ENCODE peak calls at places on chromosomes 3 and 15, in nine cellular contexts. One of them, this sample, is unnamed.

GRCh38 chr3:24344784-24345439 is 149.7 kb downstream of the THRB start:
- DNase-seq in dorsolateral prefrontal cortex: no peak
- DNase-seq in astrocyte of the cerebellum: peak; percentile 44
- DNase-seq in A549: no peak
- DNase-seq in glutamatergic neuron: no peak
- DNase-seq in fibroblast of the aortic adventitia: peak; percentile 40
- DNase-seq in transverse colon: no peak
- DNase-seq in CD14-positive monocyte: no peak
- DNase-seq in tibial nerve: no peak
- DNase-seq in this sample: no peak

GRCh38 chr3:45020534-45020933 is 5.6 kb upstream of the CLEC3B start:
- DNase-seq in CD14-positive monocyte: no peak
- DNase-seq in glutamatergic neuron: no peak
- DNase-seq in transverse colon: no peak
- DNase-seq in astrocyte of the cerebellum: no peak
- DNase-seq in fibroblast of the aortic adventitia: no peak
- DNase-seq in dorsolateral prefrontal cortex: no peak
- DNase-seq in A549: no peak
- DNase-seq in tibial nerve: no peak
- DNase-seq in this sample: no peak

GRCh38 chr15:62920569-62921502 is 121.7 kb upstream of the TPM1 start:
- DNase-seq in fibroblast of the aortic adventitia: peak; percentile 85
- DNase-seq in transverse colon: no peak
- DNase-seq in tibial nerve: peak; percentile 87
- DNase-seq in CD14-positive monocyte: no peak
- DNase-seq in A549: no peak
- DNase-seq in dorsolateral prefrontal cortex: no peak
- DNase-seq in astrocyte of the cerebellum: peak; percentile 68
- DNase-seq in glutamatergic neuron: no peak
- DNase-seq in this sample: peak; percentile 79

GRCh38 chr3:150255416-150255815 is 152.7 kb upstream of the TSC22D2 start:
- DNase-seq in dorsolateral prefrontal cortex: peak; percentile 32
- DNase-seq in glutamatergic neuron: no peak
- DNase-seq in astrocyte of the cerebellum: no peak
- DNase-seq in tibial nerve: no peak
- DNase-seq in fibroblast of the aortic adventitia: no peak
- DNase-seq in CD14-positive monocyte: no peak
- DNase-seq in transverse colon: no peak
- DNase-seq in A549: no peak
- DNase-seq in this sample: no peak

GRCh38 chr3:106183762-106184391 is 315.1 kb upstream of the CBLB start:
- DNase-seq in transverse colon: no peak
- DNase-seq in tibial nerve: no peak
- DNase-seq in A549: peak; percentile 6
- DNase-seq in astrocyte of the cerebellum: peak; percentile 57
- DNase-seq in dorsolateral prefrontal cortex: no peak
- DNase-seq in CD14-positive monocyte: no peak
- DNase-seq in glutamatergic neuron: no peak
- DNase-seq in fibroblast of the aortic adventitia: peak; percentile 86
- DNase-seq in this sample: peak; percentile 83

GRCh38 chr3:25589104-25589782 is 75.5 kb downstream of the TOP2B start:
- DNase-seq in transverse colon: no peak
- DNase-seq in tibial nerve: no peak
- DNase-seq in astrocyte of the cerebellum: no peak
- DNase-seq in A549: peak; percentile 29
- DNase-seq in dorsolateral prefrontal cortex: no peak
- DNase-seq in CD14-positive monocyte: no peak
- DNase-seq in fibroblast of the aortic adventitia: no peak
- DNase-seq in glutamatergic neuron: no peak
- DNase-seq in this sample: no peak

GRCh38 chr15:74519311-74519710 is 21.7 kb upstream of the ARID3B start:
- DNase-seq in fibroblast of the aortic adventitia: peak; percentile 89
- DNase-seq in astrocyte of the cerebellum: no peak
- DNase-seq in A549: no peak
- DNase-seq in dorsolateral prefrontal cortex: no peak
- DNase-seq in tibial nerve: no peak
- DNase-seq in transverse colon: no peak
- DNase-seq in CD14-positive monocyte: no peak
- DNase-seq in glutamatergic neuron: no peak
- DNase-seq in this sample: peak; percentile 7

GRCh38 chr3:177460100-177460499 is 262.8 kb upstream of the TBL1XR1 start:
- DNase-seq in CD14-positive monocyte: no peak
- DNase-seq in A549: no peak
- DNase-seq in tibial nerve: no peak
- DNase-seq in astrocyte of the cerebellum: no peak
- DNase-seq in fibroblast of the aortic adventitia: no peak
- DNase-seq in dorsolateral prefrontal cortex: no peak
- DNase-seq in glutamatergic neuron: no peak
- DNase-seq in transverse colon: no peak
- DNase-seq in this sample: no peak

GRCh38 chr15:100247228-100248225 is 94.2 kb downstream of the ADAMTS17 start:
- DNase-seq in fibroblast of the aortic adventitia: no peak
- DNase-seq in astrocyte of the cerebellum: no peak
- DNase-seq in CD14-positive monocyte: no peak
- DNase-seq in dorsolateral prefrontal cortex: no peak
- DNase-seq in A549: no peak
- DNase-seq in glutamatergic neuron: no peak
- DNase-seq in tibial nerve: no peak
- DNase-seq in transverse colon: no peak
- DNase-seq in this sample: no peak

GRCh38 chr15:57245130-57245529 is 131.2 kb upstream of the CGNL1 start:
- DNase-seq in A549: no peak
- DNase-seq in tibial nerve: no peak
- DNase-seq in CD14-positive monocyte: no peak
- DNase-seq in dorsolateral prefrontal cortex: no peak
- DNase-seq in fibroblast of the aortic adventitia: peak; percentile 26
- DNase-seq in glutamatergic neuron: no peak
- DNase-seq in astrocyte of the cerebellum: no peak
- DNase-seq in transverse colon: no peak
- DNase-seq in this sample: no peak

GRCh38 chr3:58528629-58529028 is 8.4 kb downstream of the ACOX2 start:
- DNase-seq in fibroblast of the aortic adventitia: peak; percentile 37
- DNase-seq in CD14-positive monocyte: no peak
- DNase-seq in transverse colon: peak; percentile 64
- DNase-seq in astrocyte of the cerebellum: peak; percentile 42
- DNase-seq in A549: no peak
- DNase-seq in tibial nerve: no peak
- DNase-seq in glutamatergic neuron: no peak
- DNase-seq in dorsolateral prefrontal cortex: no peak
- DNase-seq in this sample: no peak

GRCh38 chr3:123314409-123315270 is 112.9 kb downstream of the SEC22A start:
- DNase-seq in transverse colon: no peak
- DNase-seq in tibial nerve: no peak
- DNase-seq in dorsolateral prefrontal cortex: no peak
- DNase-seq in glutamatergic neuron: no peak
- DNase-seq in astrocyte of the cerebellum: no peak
- DNase-seq in fibroblast of the aortic adventitia: no peak
- DNase-seq in A549: no peak
- DNase-seq in CD14-positive monocyte: no peak
- DNase-seq in this sample: no peak

GRCh38 chr3:69081583-69082262 is 1.6 kb upstream of the UBA3 start:
- DNase-seq in fibroblast of the aortic adventitia: no peak
- DNase-seq in glutamatergic neuron: no peak
- DNase-seq in A549: peak; percentile 43
- DNase-seq in CD14-positive monocyte: no peak
- DNase-seq in tibial nerve: no peak
- DNase-seq in astrocyte of the cerebellum: no peak
- DNase-seq in dorsolateral prefrontal cortex: no peak
- DNase-seq in transverse colon: no peak
- DNase-seq in this sample: no peak

GRCh38 chr3:38698061-38698460 is 48.6 kb upstream of the SCN5A start:
- DNase-seq in tibial nerve: no peak
- DNase-seq in glutamatergic neuron: no peak
- DNase-seq in A549: no peak
- DNase-seq in transverse colon: no peak
- DNase-seq in astrocyte of the cerebellum: no peak
- DNase-seq in CD14-positive monocyte: no peak
- DNase-seq in dorsolateral prefrontal cortex: no peak
- DNase-seq in fibroblast of the aortic adventitia: no peak
- DNase-seq in this sample: no peak

GRCh38 chr15:27124287-27124830 is 153.4 kb downstream of the GABRG3 start:
- DNase-seq in transverse colon: no peak
- DNase-seq in fibroblast of the aortic adventitia: peak; percentile 25
- DNase-seq in CD14-positive monocyte: no peak
- DNase-seq in astrocyte of the cerebellum: no peak
- DNase-seq in A549: no peak
- DNase-seq in dorsolateral prefrontal cortex: no peak
- DNase-seq in glutamatergic neuron: no peak
- DNase-seq in tibial nerve: no peak
- DNase-seq in this sample: no peak

DNA sequence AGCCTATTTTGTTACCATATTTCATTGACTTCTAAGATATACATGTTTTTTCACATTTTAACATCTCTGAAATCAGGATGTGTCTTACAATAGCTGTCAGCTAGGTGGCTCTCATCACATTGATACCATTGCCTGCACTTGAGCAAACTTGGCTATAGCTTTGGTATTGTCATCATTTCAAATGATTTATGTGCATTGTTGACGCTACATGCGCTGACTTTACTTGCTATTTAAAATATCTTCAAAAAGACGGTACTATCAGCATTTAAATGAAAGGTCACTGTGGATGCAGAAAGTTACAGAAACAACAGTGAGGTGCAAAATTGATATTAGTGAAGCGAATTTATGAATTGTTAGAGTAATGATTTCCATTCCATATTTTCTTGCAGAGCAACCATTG is 54.0 kb upstream of the ABHD2 start:
- DNase-seq in A549: peak; percentile 62
- DNase-seq in dorsolateral prefrontal cortex: no peak
- DNase-seq in astrocyte of the cerebellum: no peak
- DNase-seq in transverse colon: no peak
- DNase-seq in CD14-positive monocyte: no peak
- DNase-seq in tibial nerve: no peak
- DNase-seq in glutamatergic neuron: no peak
- DNase-seq in fibroblast of the aortic adventitia: peak; percentile 58
- DNase-seq in this sample: no peak
- TF ChIP-seq CTCF in A549: peak; percentile 62
- TF ChIP-seq CTCF in dorsolateral prefrontal cortex: peak; percentile 39
- TF ChIP-seq CTCF in astrocyte of the cerebellum: peak; percentile 52
- TF ChIP-seq CTCF in transverse colon: no peak
- TF ChIP-seq CTCF in CD14-positive monocyte: no peak
- TF ChIP-seq CTCF in tibial nerve: no peak
- TF ChIP-seq CTCF in glutamatergic neuron: no peak
- TF ChIP-seq CTCF in fibroblast of the aortic adventitia: peak; percentile 51
- TF ChIP-seq CTCF in this sample: peak; percentile 56

DNA sequence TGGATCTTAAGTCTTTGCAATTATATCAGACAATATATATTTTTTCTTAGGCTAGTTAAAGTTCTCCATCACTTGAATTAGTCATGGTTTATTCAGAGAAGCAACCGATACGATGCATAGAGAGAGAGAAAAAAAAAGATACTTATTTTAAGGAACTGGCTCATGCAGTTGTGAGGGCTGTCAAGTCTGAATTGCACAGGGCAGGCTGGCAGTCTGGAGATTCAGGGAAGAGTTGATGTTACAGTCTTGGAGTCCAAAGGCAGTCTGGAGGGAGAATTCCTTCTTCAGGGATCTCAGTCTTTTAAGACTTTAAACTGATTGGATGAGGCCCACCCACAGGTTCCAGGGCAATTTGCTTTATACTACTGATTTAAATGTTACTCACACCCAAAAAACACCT is 412.6 kb downstream of the IL5RA start:
- DNase-seq in transverse colon: no peak
- DNase-seq in glutamatergic neuron: no peak
- DNase-seq in tibial nerve: no peak
- DNase-seq in fibroblast of the aortic adventitia: no peak
- DNase-seq in dorsolateral prefrontal cortex: no peak
- DNase-seq in A549: no peak
- DNase-seq in CD14-positive monocyte: no peak
- DNase-seq in astrocyte of the cerebellum: no peak
- DNase-seq in this sample: no peak
- TF ChIP-seq CTCF in transverse colon: no peak
- TF ChIP-seq CTCF in glutamatergic neuron: no peak
- TF ChIP-seq CTCF in tibial nerve: no peak
- TF ChIP-seq CTCF in fibroblast of the aortic adventitia: no peak
- TF ChIP-seq CTCF in dorsolateral prefrontal cortex: no peak
- TF ChIP-seq CTCF in A549: no peak
- TF ChIP-seq CTCF in CD14-positive monocyte: no peak
- TF ChIP-seq CTCF in astrocyte of the cerebellum: no peak
- TF ChIP-seq CTCF in this sample: no peak

GRCh38 chr3:103991461-103992115 is 1375.1 kb upstream of the ALCAM start:
- DNase-seq in tibial nerve: no peak
- DNase-seq in CD14-positive monocyte: no peak
- DNase-seq in glutamatergic neuron: no peak
- DNase-seq in fibroblast of the aortic adventitia: peak; percentile 0
- DNase-seq in A549: peak; percentile 14
- DNase-seq in astrocyte of the cerebellum: no peak
- DNase-seq in transverse colon: no peak
- DNase-seq in dorsolateral prefrontal cortex: no peak
- DNase-seq in this sample: no peak
- TF ChIP-seq CTCF in tibial nerve: no peak
- TF ChIP-seq CTCF in CD14-positive monocyte: no peak
- TF ChIP-seq CTCF in glutamatergic neuron: peak; percentile 67
- TF ChIP-seq CTCF in fibroblast of the aortic adventitia: no peak
- TF ChIP-seq CTCF in A549: peak; percentile 16
- TF ChIP-seq CTCF in astrocyte of the cerebellum: peak; percentile 54
- TF ChIP-seq CTCF in transverse colon: no peak
- TF ChIP-seq CTCF in dorsolateral prefrontal cortex: no peak
- TF ChIP-seq CTCF in this sample: no peak

GRCh38 chr15:44148580-44148979 is 46.5 kb downstream of the FRMD5 start:
- DNase-seq in astrocyte of the cerebellum: no peak
- DNase-seq in A549: no peak
- DNase-seq in tibial nerve: no peak
- DNase-seq in glutamatergic neuron: no peak
- DNase-seq in dorsolateral prefrontal cortex: no peak
- DNase-seq in fibroblast of the aortic adventitia: no peak
- DNase-seq in CD14-positive monocyte: no peak
- DNase-seq in transverse colon: no peak
- DNase-seq in this sample: no peak

GRCh38 chr15:44144193-44144592 is 50.9 kb downstream of the FRMD5 start:
- DNase-seq in transverse colon: no peak
- DNase-seq in dorsolateral prefrontal cortex: no peak
- DNase-seq in tibial nerve: no peak
- DNase-seq in A549: no peak
- DNase-seq in astrocyte of the cerebellum: no peak
- DNase-seq in fibroblast of the aortic adventitia: no peak
- DNase-seq in CD14-positive monocyte: no peak
- DNase-seq in glutamatergic neuron: no peak
- DNase-seq in this sample: no peak

GRCh38 chr15:44147636-44148035 is 47.4 kb downstream of the FRMD5 start:
- DNase-seq in astrocyte of the cerebellum: no peak
- DNase-seq in glutamatergic neuron: no peak
- DNase-seq in transverse colon: no peak
- DNase-seq in tibial nerve: no peak
- DNase-seq in dorsolateral prefrontal cortex: no peak
- DNase-seq in CD14-positive monocyte: no peak
- DNase-seq in fibroblast of the aortic adventitia: no peak
- DNase-seq in A549: no peak
- DNase-seq in this sample: no peak

GRCh38 chr15:44144992-44145391 is 50.1 kb downstream of the FRMD5 start:
- DNase-seq in CD14-positive monocyte: no peak
- DNase-seq in A549: no peak
- DNase-seq in astrocyte of the cerebellum: no peak
- DNase-seq in tibial nerve: no peak
- DNase-seq in dorsolateral prefrontal cortex: no peak
- DNase-seq in fibroblast of the aortic adventitia: no peak
- DNase-seq in transverse colon: no peak
- DNase-seq in glutamatergic neuron: no peak
- DNase-seq in this sample: no peak

DNA sequence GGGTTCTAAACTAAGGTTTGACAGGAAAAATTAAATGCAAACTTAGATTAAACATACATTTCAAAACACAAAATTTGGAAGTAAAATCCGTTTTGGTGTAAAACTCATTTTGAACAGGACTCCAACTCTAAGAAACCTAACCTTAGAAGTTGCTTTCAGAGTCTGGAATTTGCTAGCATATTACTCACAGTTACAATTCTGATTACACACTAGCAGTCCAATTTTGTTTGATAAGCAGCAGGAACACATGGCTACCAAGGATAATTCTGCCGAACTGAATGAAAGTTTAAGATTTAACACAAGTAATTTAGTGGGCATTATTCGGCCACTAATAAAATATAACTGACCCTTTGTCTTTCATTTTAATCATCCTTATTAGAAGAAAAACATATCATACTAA is 49.6 kb downstream of the FRMD5 start:
- DNase-seq in A549: no peak
- DNase-seq in dorsolateral prefrontal cortex: no peak
- DNase-seq in glutamatergic neuron: no peak
- DNase-seq in CD14-positive monocyte: no peak
- DNase-seq in transverse colon: no peak
- DNase-seq in fibroblast of the aortic adventitia: peak; percentile 57
- DNase-seq in tibial nerve: no peak
- DNase-seq in astrocyte of the cerebellum: no peak
- DNase-seq in this sample: no peak
- TF ChIP-seq CTCF in A549: no peak
- TF ChIP-seq CTCF in dorsolateral prefrontal cortex: no peak
- TF ChIP-seq CTCF in glutamatergic neuron: no peak
- TF ChIP-seq CTCF in CD14-positive monocyte: no peak
- TF ChIP-seq CTCF in transverse colon: no peak
- TF ChIP-seq CTCF in fibroblast of the aortic adventitia: no peak
- TF ChIP-seq CTCF in tibial nerve: no peak
- TF ChIP-seq CTCF in astrocyte of the cerebellum: no peak
- TF ChIP-seq CTCF in this sample: no peak